ENCODE peak calls at places on chromosomes 4 and X, in five cellular contexts. One of them, this sample, is unnamed.
A peak's percentile ranks its signal among the peaks of the same experiment; 100 is the strongest.

GRCh38 chr4:101065346-101065745 is 282.0 kb downstream of the PPP3CA start:
- DNase-seq in GM10248: no peak
- DNase-seq in HFF-Myc: no peak
- DNase-seq in bronchial epithelial cell: no peak
- DNase-seq in fibroblast of mammary gland: no peak
- DNase-seq in this sample: no peak

GRCh38 chr4:105129286-105129685 is 17.4 kb upstream of the TET2 start:
- DNase-seq in GM10248: no peak
- DNase-seq in HFF-Myc: no peak
- DNase-seq in bronchial epithelial cell: no peak
- DNase-seq in fibroblast of mammary gland: no peak
- DNase-seq in this sample: no peak

GRCh38 chr4:169941141-169941540 is 85.1 kb downstream of the MFAP3L start:
- DNase-seq in GM10248: no peak
- DNase-seq in HFF-Myc: no peak
- DNase-seq in bronchial epithelial cell: peak; percentile 1
- DNase-seq in fibroblast of mammary gland: no peak
- DNase-seq in this sample: no peak

GRCh38 chr4:3174371-3175338 is 74.3 kb upstream of the MSANTD1 start:
- DNase-seq in GM10248: no peak
- DNase-seq in HFF-Myc: no peak
- DNase-seq in bronchial epithelial cell: no peak
- DNase-seq in fibroblast of mammary gland: no peak
- DNase-seq in this sample: no peak

GRCh38 chr4:88017516-88018302 is 10.3 kb downstream of the PKD2 start:
- DNase-seq in GM10248: no peak
- DNase-seq in HFF-Myc: no peak
- DNase-seq in bronchial epithelial cell: peak; percentile 86
- DNase-seq in fibroblast of mammary gland: peak; percentile 98
- DNase-seq in this sample: peak; percentile 81

GRCh38 chr4:70544279-70544870 is 26.0 kb downstream of the AMTN start:
- DNase-seq in GM10248: no peak
- DNase-seq in HFF-Myc: no peak
- DNase-seq in bronchial epithelial cell: peak; percentile 58
- DNase-seq in fibroblast of mammary gland: peak; percentile 10
- DNase-seq in this sample: peak; percentile 49

GRCh38 chr4:205097-205756 is 80.9 kb downstream of the ZNF718 start:
- DNase-seq in GM10248: no peak
- DNase-seq in HFF-Myc: no peak
- DNase-seq in bronchial epithelial cell: no peak
- DNase-seq in fibroblast of mammary gland: no peak
- DNase-seq in this sample: no peak

GRCh38 chr4:136664988-136665387 is 867.3 kb downstream of the PCDH18 start:
- DNase-seq in GM10248: no peak
- DNase-seq in HFF-Myc: no peak
- DNase-seq in bronchial epithelial cell: peak; percentile 1
- DNase-seq in fibroblast of mammary gland: no peak
- DNase-seq in this sample: no peak

GRCh38 chr4:17197070-17197469 is 298.6 kb upstream of the LDB2 start:
- DNase-seq in GM10248: no peak
- DNase-seq in HFF-Myc: no peak
- DNase-seq in bronchial epithelial cell: no peak
- DNase-seq in fibroblast of mammary gland: no peak
- DNase-seq in this sample: no peak

GRCh38 chr4:108018884-108019187 is 29.1 kb downstream of the HADH start:
- DNase-seq in GM10248: no peak
- DNase-seq in HFF-Myc: no peak
- DNase-seq in bronchial epithelial cell: no peak
- DNase-seq in fibroblast of mammary gland: no peak
- DNase-seq in this sample: no peak

GRCh38 chrX:12984629-12985303 is 9.9 kb downstream of the TMSB4X start:
- DNase-seq in GM10248: no peak
- DNase-seq in HFF-Myc: no peak
- DNase-seq in bronchial epithelial cell: peak; percentile 83
- DNase-seq in fibroblast of mammary gland: peak; percentile 81
- DNase-seq in this sample: peak; percentile 97

GRCh38 chr4:34516524-34516923 is 1727.8 kb downstream of the ARAP2 start:
- DNase-seq in GM10248: no peak
- DNase-seq in HFF-Myc: no peak
- DNase-seq in bronchial epithelial cell: no peak
- DNase-seq in fibroblast of mammary gland: no peak
- DNase-seq in this sample: no peak

GRCh38 chr4:32506067-32506466 is 1785.9 kb downstream of the PCDH7 start:
- DNase-seq in GM10248: no peak
- DNase-seq in HFF-Myc: no peak
- DNase-seq in bronchial epithelial cell: no peak
- DNase-seq in fibroblast of mammary gland: no peak
- DNase-seq in this sample: no peak

GRCh38 chr4:70703695-70704332 is 15.5 kb downstream of the UTP3 start:
- DNase-seq in GM10248: no peak
- DNase-seq in HFF-Myc: no peak
- DNase-seq in bronchial epithelial cell: peak; percentile 89
- DNase-seq in fibroblast of mammary gland: peak; percentile 82
- DNase-seq in this sample: peak; percentile 68

GRCh38 chrX:66833426-66833825 is 194.5 kb upstream of the EDA2R start:
- DNase-seq in GM10248: no peak
- DNase-seq in HFF-Myc: no peak
- DNase-seq in bronchial epithelial cell: no peak
- DNase-seq in fibroblast of mammary gland: no peak
- DNase-seq in this sample: no peak

GRCh38 chrX:9955506-9955905 is 11.7 kb upstream of the CLDN34 start:
- DNase-seq in GM10248: no peak
- DNase-seq in HFF-Myc: no peak
- DNase-seq in bronchial epithelial cell: no peak
- DNase-seq in fibroblast of mammary gland: no peak
- DNase-seq in this sample: no peak

GRCh38 chr4:98232202-98232601 is 29.0 kb upstream of the RAP1GDS1 start:
- DNase-seq in GM10248: no peak
- DNase-seq in HFF-Myc: peak; percentile 1
- DNase-seq in bronchial epithelial cell: peak; percentile 62
- DNase-seq in fibroblast of mammary gland: peak; percentile 46
- DNase-seq in this sample: peak; percentile 35

GRCh38 chr4:16122784-16123183 is 39.0 kb upstream of the PROM1 start:
- DNase-seq in GM10248: no peak
- DNase-seq in HFF-Myc: no peak
- DNase-seq in bronchial epithelial cell: no peak
- DNase-seq in fibroblast of mammary gland: no peak
- DNase-seq in this sample: no peak

GRCh38 chrX:69137371-69137881 is 27.8 kb downstream of the PJA1 start:
- DNase-seq in GM10248: no peak
- DNase-seq in HFF-Myc: no peak
- DNase-seq in bronchial epithelial cell: no peak
- DNase-seq in fibroblast of mammary gland: peak; percentile 75
- DNase-seq in this sample: no peak

GRCh38 chr4:182015893-182016292 is 227.3 kb upstream of the TENM3 start:
- DNase-seq in GM10248: peak; percentile 34
- DNase-seq in HFF-Myc: no peak
- DNase-seq in bronchial epithelial cell: peak; percentile 7
- DNase-seq in fibroblast of mammary gland: peak; percentile 74
- DNase-seq in this sample: peak; percentile 42

GRCh38 chr4:53680168-53680567 is 88.9 kb upstream of the LNX1 start:
- DNase-seq in GM10248: no peak
- DNase-seq in HFF-Myc: no peak
- DNase-seq in bronchial epithelial cell: no peak
- DNase-seq in fibroblast of mammary gland: no peak
- DNase-seq in this sample: no peak

GRCh38 chr4:27666943-27667342 is 806.3 kb downstream of the STIM2 start:
- DNase-seq in GM10248: no peak
- DNase-seq in HFF-Myc: no peak
- DNase-seq in bronchial epithelial cell: peak; percentile 8
- DNase-seq in fibroblast of mammary gland: peak; percentile 22
- DNase-seq in this sample: peak; percentile 40

GRCh38 chr4:136505020-136505419 is 1027.3 kb downstream of the PCDH18 start:
- DNase-seq in GM10248: no peak
- DNase-seq in HFF-Myc: no peak
- DNase-seq in bronchial epithelial cell: peak; percentile 38
- DNase-seq in fibroblast of mammary gland: no peak
- DNase-seq in this sample: peak; percentile 58

GRCh38 chr4:87633239-87633638 is 16.8 kb upstream of the DMP1 start:
- DNase-seq in GM10248: no peak
- DNase-seq in HFF-Myc: peak; percentile 17
- DNase-seq in bronchial epithelial cell: no peak
- DNase-seq in fibroblast of mammary gland: peak; percentile 53
- DNase-seq in this sample: peak; percentile 54

GRCh38 chr4:81781824-81782223 is 310.1 kb upstream of the RASGEF1B start:
- DNase-seq in GM10248: no peak
- DNase-seq in HFF-Myc: no peak
- DNase-seq in bronchial epithelial cell: no peak
- DNase-seq in fibroblast of mammary gland: no peak
- DNase-seq in this sample: no peak

GRCh38 chr4:38004887-38005286 is 44.7 kb downstream of the PTTG2 start:
- DNase-seq in GM10248: no peak
- DNase-seq in HFF-Myc: no peak
- DNase-seq in bronchial epithelial cell: no peak
- DNase-seq in fibroblast of mammary gland: no peak
- DNase-seq in this sample: no peak

GRCh38 chrX:133645251-133645650 is 230.0 kb upstream of the GPC4 start:
- DNase-seq in GM10248: no peak
- DNase-seq in HFF-Myc: no peak
- DNase-seq in bronchial epithelial cell: no peak
- DNase-seq in fibroblast of mammary gland: peak; percentile 60
- DNase-seq in this sample: no peak

GRCh38 chr4:6338175-6338950 is 68.7 kb downstream of the WFS1 start:
- DNase-seq in GM10248: no peak
- DNase-seq in HFF-Myc: no peak
- DNase-seq in bronchial epithelial cell: no peak
- DNase-seq in fibroblast of mammary gland: no peak
- DNase-seq in this sample: no peak

GRCh38 chrX:49247916-49248811 is 12.9 kb downstream of the CCDC22 start:
- DNase-seq in GM10248: no peak
- DNase-seq in HFF-Myc: no peak
- DNase-seq in bronchial epithelial cell: no peak
- DNase-seq in fibroblast of mammary gland: no peak
- DNase-seq in this sample: no peak

GRCh38 chrX:42538405-42538804 is 239.6 kb downstream of the PPP1R2C start:
- DNase-seq in GM10248: no peak
- DNase-seq in HFF-Myc: no peak
- DNase-seq in bronchial epithelial cell: no peak
- DNase-seq in fibroblast of mammary gland: no peak
- DNase-seq in this sample: peak; percentile 1

GRCh38 chr4:47442980-47443379 is 20.5 kb downstream of the COMMD8 start:
- DNase-seq in GM10248: no peak
- DNase-seq in HFF-Myc: no peak
- DNase-seq in bronchial epithelial cell: no peak
- DNase-seq in fibroblast of mammary gland: no peak
- DNase-seq in this sample: no peak

DNA sequence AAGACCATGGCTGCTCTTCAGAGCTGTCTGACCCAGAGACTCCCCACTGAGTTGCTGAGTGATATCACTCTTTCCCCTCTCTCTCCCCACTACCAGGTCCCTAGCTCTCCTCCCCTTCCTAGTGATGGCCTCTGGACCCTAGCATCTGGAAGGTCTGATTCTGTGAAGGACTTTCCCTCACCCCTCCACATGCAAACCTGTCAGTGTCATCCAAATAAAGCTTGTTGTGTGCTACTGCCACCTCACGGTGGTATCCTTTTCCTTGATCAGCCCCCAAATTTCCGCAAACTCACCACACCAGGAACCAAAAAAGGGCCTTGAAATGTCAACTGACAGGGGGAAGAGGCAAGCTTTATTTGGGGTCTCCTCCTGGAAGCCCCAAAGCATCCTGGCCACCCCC is 500.2 kb downstream of the IDS start:
- DNase-seq in GM10248: peak; percentile 13
- DNase-seq in HFF-Myc: no peak
- DNase-seq in bronchial epithelial cell: no peak
- DNase-seq in fibroblast of mammary gland: no peak
- DNase-seq in this sample: no peak
- TF ChIP-seq CTCF in GM10248: no peak
- TF ChIP-seq CTCF in HFF-Myc: no peak
- TF ChIP-seq CTCF in bronchial epithelial cell: no peak
- TF ChIP-seq CTCF in fibroblast of mammary gland: no peak
- TF ChIP-seq CTCF in this sample: no peak

GRCh38 chrX:18899796-18900380 is 84.0 kb downstream of the PHKA2 start:
- DNase-seq in GM10248: peak; percentile 34
- DNase-seq in HFF-Myc: no peak
- DNase-seq in bronchial epithelial cell: peak; percentile 4
- DNase-seq in fibroblast of mammary gland: peak; percentile 11
- DNase-seq in this sample: no peak
- TF ChIP-seq CTCF in GM10248: peak; percentile 43
- TF ChIP-seq CTCF in HFF-Myc: no peak
- TF ChIP-seq CTCF in bronchial epithelial cell: peak; percentile 24
- TF ChIP-seq CTCF in fibroblast of mammary gland: peak; percentile 22
- TF ChIP-seq CTCF in this sample: no peak

DNA sequence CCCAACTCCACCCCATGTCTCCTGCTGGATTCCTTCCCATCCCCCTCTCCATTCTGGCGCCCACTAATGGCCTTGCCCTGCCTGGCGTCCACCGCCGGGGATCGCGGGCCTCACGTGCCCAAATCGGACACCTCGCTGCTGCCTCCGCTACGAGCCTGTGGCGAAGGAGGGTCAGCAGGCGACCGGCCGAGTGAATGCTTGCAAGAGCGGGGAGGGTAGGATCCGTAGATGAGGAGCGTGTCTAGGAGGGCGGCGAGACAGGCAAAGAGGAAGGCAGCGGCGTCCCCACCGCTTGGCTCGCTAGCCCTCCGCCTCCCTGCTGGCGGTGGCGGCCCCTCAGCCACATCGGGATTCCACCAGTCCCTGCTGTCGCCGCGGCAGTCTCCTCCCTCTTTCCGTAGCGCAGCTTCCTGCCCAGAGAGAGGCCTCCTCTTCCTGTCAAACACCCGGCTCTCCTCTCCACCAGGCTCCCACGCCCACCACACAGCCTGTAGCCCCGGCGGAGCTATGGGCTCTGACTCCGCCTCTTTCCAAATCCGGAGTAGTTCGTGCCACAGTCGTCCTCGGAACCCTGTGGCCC is at the start of gene SPIN2B:
- DNase-seq in GM10248: peak; percentile 88
- DNase-seq in HFF-Myc: peak; percentile 55
- DNase-seq in bronchial epithelial cell: peak; percentile 62
- DNase-seq in fibroblast of mammary gland: peak; percentile 71
- DNase-seq in this sample: peak; percentile 74
- TF ChIP-seq CTCF in GM10248: no peak
- TF ChIP-seq CTCF in HFF-Myc: no peak
- TF ChIP-seq CTCF in bronchial epithelial cell: no peak
- TF ChIP-seq CTCF in fibroblast of mammary gland: no peak
- TF ChIP-seq CTCF in this sample: no peak

GRCh38 chrX:80812176-80812575 is 2.5 kb upstream of the BRWD3 start:
- DNase-seq in GM10248: no peak
- DNase-seq in HFF-Myc: peak; percentile 17
- DNase-seq in bronchial epithelial cell: no peak
- DNase-seq in fibroblast of mammary gland: no peak
- DNase-seq in this sample: peak; percentile 35
- TF ChIP-seq CTCF in GM10248: no peak
- TF ChIP-seq CTCF in HFF-Myc: no peak
- TF ChIP-seq CTCF in bronchial epithelial cell: no peak
- TF ChIP-seq CTCF in fibroblast of mammary gland: peak; percentile 6
- TF ChIP-seq CTCF in this sample: no peak